ENCODE peak calls at places on chromosomes 1 and 21, in four cellular contexts. One of them, this sample, is unnamed.

GRCh38 chr1:160328171-160328570 is 14.9 kb downstream of the COPA start:
- DNase-seq in activated naive CD8-positive, alpha-beta T cell treated with anti-CD3 and anti-CD28 coated beads, Interleukin-2, amount 50 U/mL, for 16 hours: no peak
- DNase-seq in tibial artery: no peak
- DNase-seq in testis: no peak
- DNase-seq in this sample: no peak

GRCh38 chr1:56515898-56516538 is 63.3 kb downstream of the PLPP3 start:
- DNase-seq in tibial artery: no peak
- DNase-seq in activated naive CD8-positive, alpha-beta T cell treated with anti-CD3 and anti-CD28 coated beads, Interleukin-2, amount 50 U/mL, for 16 hours: no peak
- DNase-seq in testis: no peak
- DNase-seq in this sample: no peak

GRCh38 chr1:39952359-39953110 is 2.4 kb upstream of the MFSD2A start:
- DNase-seq in tibial artery: no peak
- DNase-seq in activated naive CD8-positive, alpha-beta T cell treated with anti-CD3 and anti-CD28 coated beads, Interleukin-2, amount 50 U/mL, for 16 hours: no peak
- DNase-seq in testis: peak; percentile 92
- DNase-seq in this sample: no peak

GRCh38 chr1:226679853-226680516 is 59.1 kb downstream of the ITPKB start:
- DNase-seq in activated naive CD8-positive, alpha-beta T cell treated with anti-CD3 and anti-CD28 coated beads, Interleukin-2, amount 50 U/mL, for 16 hours: peak; percentile 62
- DNase-seq in tibial artery: peak; percentile 88
- DNase-seq in testis: peak; percentile 91
- DNase-seq in this sample: peak; percentile 79

GRCh38 chr1:20494609-20495311 is 8.8 kb upstream of the CAMK2N1 start:
- DNase-seq in activated naive CD8-positive, alpha-beta T cell treated with anti-CD3 and anti-CD28 coated beads, Interleukin-2, amount 50 U/mL, for 16 hours: no peak
- DNase-seq in testis: no peak
- DNase-seq in tibial artery: no peak
- DNase-seq in this sample: no peak

GRCh38 chr1:222555992-222556615 is 8.2 kb upstream of the HHIPL2 start:
- DNase-seq in testis: no peak
- DNase-seq in activated naive CD8-positive, alpha-beta T cell treated with anti-CD3 and anti-CD28 coated beads, Interleukin-2, amount 50 U/mL, for 16 hours: no peak
- DNase-seq in tibial artery: no peak
- DNase-seq in this sample: no peak

GRCh38 chr1:215905493-215906095 is 338.5 kb downstream of the KCTD3 start:
- DNase-seq in activated naive CD8-positive, alpha-beta T cell treated with anti-CD3 and anti-CD28 coated beads, Interleukin-2, amount 50 U/mL, for 16 hours: no peak
- DNase-seq in tibial artery: no peak
- DNase-seq in testis: no peak
- DNase-seq in this sample: no peak

GRCh38 chr21:35475006-35475405 is 425.9 kb upstream of the RUNX1 start:
- DNase-seq in activated naive CD8-positive, alpha-beta T cell treated with anti-CD3 and anti-CD28 coated beads, Interleukin-2, amount 50 U/mL, for 16 hours: no peak
- DNase-seq in tibial artery: no peak
- DNase-seq in testis: no peak
- DNase-seq in this sample: no peak

GRCh38 chr1:1037366-1038327 is 17.7 kb downstream of the AGRN start:
- DNase-seq in activated naive CD8-positive, alpha-beta T cell treated with anti-CD3 and anti-CD28 coated beads, Interleukin-2, amount 50 U/mL, for 16 hours: no peak
- DNase-seq in tibial artery: no peak
- DNase-seq in testis: no peak
- DNase-seq in this sample: no peak

GRCh38 chr1:33057095-33057494 is 20.4 kb upstream of the AK2 start:
- DNase-seq in testis: no peak
- DNase-seq in tibial artery: no peak
- DNase-seq in activated naive CD8-positive, alpha-beta T cell treated with anti-CD3 and anti-CD28 coated beads, Interleukin-2, amount 50 U/mL, for 16 hours: no peak
- DNase-seq in this sample: no peak